ENCODE peak calls at places on chromosome 22, in six cellular contexts. H is adipocyte, V is epithelial cell of esophagus, J is fibroblast of the aortic adventitia, N is right lobe of liver, O is astrocyte of the cerebellum. A is an unnamed sample.

GRCh38 chr22:44142421-44143116 is 38.2 kb upstream of the PARVG start:
- DNase-seq in O (no peak), H (no peak), J (no peak), N (no peak), V (no peak), A (no peak)

GRCh38 chr22:20259336-20259705 is 8.8 kb downstream of the RTN4R start:
- DNase-seq in J (no peak), O (no peak), H (no peak), N (no peak), V (no peak), A (no peak)

GRCh38 chr22:29748248-29748893 is 18.4 kb downstream of the ZMAT5 start:
- DNase-seq in N (no peak), V (peak; percentile 61), O (no peak), J (no peak), H (peak; percentile 17), A (no peak)

GRCh38 chr22:29225422-29226090 is 19.9 kb downstream of the EMID1 start:
- DNase-seq in N (peak; percentile 19), O (no peak), J (no peak), V (no peak), H (peak; percentile 45), A (no peak)

GRCh38 chr22:19090586-19091127 is 31.6 kb downstream of the DGCR2 start:
- DNase-seq in J (no peak), O (no peak), N (no peak), H (no peak), V (no peak), A (no peak)

GRCh38 chr22:49326558-49326957 is 501.1 kb downstream of the BRD1 start:
- DNase-seq in N (no peak), J (no peak), O (no peak), V (no peak), H (no peak), A (no peak)

GRCh38 chr22:49212002-49212401 is 615.7 kb downstream of the BRD1 start:
- DNase-seq in J (no peak), V (no peak), N (peak; percentile 5), H (no peak), O (no peak), A (no peak)

GRCh38 chr22:19659805-19660345 is 54.4 kb upstream of the SEPTIN5 start:
- DNase-seq in H (no peak), O (no peak), V (no peak), N (no peak), J (no peak), A (no peak)

GRCh38 chr22:40721266-40721665 is 42.0 kb downstream of the MCHR1 start:
- DNase-seq in J (peak; percentile 25), H (no peak), N (no peak), V (peak; percentile 26), O (no peak), A (peak; percentile 7)

GRCh38 chr22:40753114-40753513 is 66.0 kb downstream of the SLC25A17 start:
- DNase-seq in H (no peak), J (no peak), O (no peak), N (no peak), V (no peak), A (no peak)

GRCh38 chr22:50738649-50739227 is 734 bp downstream of the ACR start:
- DNase-seq in N (no peak), J (no peak), O (no peak), H (no peak), V (no peak), A (no peak)

GRCh38 chr22:44330727-44331660 is 18.2 kb upstream of the SHISAL1 start:
- DNase-seq in N (no peak), O (no peak), V (peak; percentile 13), J (no peak), H (peak; percentile 50), A (no peak)

GRCh38 chr22:44587004-44587793 is 89.2 kb upstream of the RTL6 start:
- DNase-seq in J (peak; percentile 33), V (peak; percentile 33), H (no peak), O (peak; percentile 32), N (no peak), A (no peak)

GRCh38 chr22:50562523-50563409 is at the start of gene SYCE3:
- DNase-seq in H (peak; percentile 99), O (peak; percentile 51), V (peak; percentile 95), J (peak; percentile 81), N (peak; percentile 99), A (no peak)

GRCh38 chr22:48719978-48720661 is 1107.6 kb downstream of the BRD1 start:
- DNase-seq in H (no peak), O (no peak), J (no peak), V (no peak), N (peak; percentile 33), A (no peak)

GRCh38 chr22:40484906-40485660 is 114.7 kb downstream of the SGSM3 start:
- DNase-seq in O (no peak), N (no peak), H (peak; percentile 75), V (peak; percentile 20), J (peak; percentile 60), A (no peak)

GRCh38 chr22:25139062-25139461 is 60.6 kb upstream of the CRYBB3 start:
- DNase-seq in H (no peak), O (no peak), J (peak; percentile 11), N (no peak), V (no peak), A (no peak)

GRCh38 chr22:38442967-38443674 is 11.9 kb downstream of the KCNJ4 start:
- DNase-seq in O (no peak), V (no peak), N (no peak), H (no peak), J (no peak), A (no peak)

GRCh38 chr22:38448945-38449745 is 5.9 kb downstream of the KCNJ4 start:
- DNase-seq in N (no peak), O (no peak), J (no peak), H (no peak), V (no peak), A (no peak)

GRCh38 chr22:38443675-38444521 is 11.1 kb downstream of the KCNJ4 start:
- DNase-seq in J (no peak), V (peak; percentile 65), N (no peak), O (no peak), H (no peak), A (no peak)

GRCh38 chr22:38444783-38445182 is 10.2 kb downstream of the KCNJ4 start:
- DNase-seq in O (no peak), H (no peak), V (no peak), N (no peak), J (no peak), A (no peak)

GRCh38 chr22:38446018-38446601 is 8.9 kb downstream of the KCNJ4 start:
- DNase-seq in N (no peak), O (no peak), H (no peak), J (no peak), V (no peak), A (no peak)
- H3K4me3 ChIP-seq in N (no peak overlapping the region), O (no peak overlapping the region), H (no peak overlapping the region), J (no peak overlapping the region), V (no peak overlapping the region), A (no peak overlapping the region)

DNA sequence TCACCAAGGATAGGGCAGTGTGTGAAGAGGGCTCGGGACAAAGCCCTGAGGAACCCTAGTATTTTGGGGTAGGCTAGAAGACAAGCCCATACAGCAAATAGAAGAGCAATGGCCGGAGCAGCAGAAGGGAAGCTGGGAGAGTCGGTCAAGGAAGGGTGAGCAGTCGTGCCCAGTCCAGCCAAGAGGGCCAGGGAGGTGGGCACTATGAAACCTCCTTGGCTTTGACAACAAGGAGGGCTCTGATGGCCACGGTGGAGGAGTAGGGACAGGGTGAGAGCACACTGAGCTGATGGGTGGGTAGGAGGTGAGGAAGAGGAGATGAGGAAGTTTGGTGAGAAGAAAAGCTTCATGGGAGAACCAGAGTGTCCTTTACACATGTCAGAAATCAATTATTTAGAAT is 2.2 kb upstream of the YWHAH start:
- DNase-seq in J (no peak), N (peak; percentile 26), O (no peak), H (no peak), V (no peak), A (no peak)
- H3K4me3 ChIP-seq in J (no peak overlapping the region), N (no peak overlapping the region), O (no peak overlapping the region), H (no peak overlapping the region), V (no peak overlapping the region), A (no peak overlapping the region)

DNA sequence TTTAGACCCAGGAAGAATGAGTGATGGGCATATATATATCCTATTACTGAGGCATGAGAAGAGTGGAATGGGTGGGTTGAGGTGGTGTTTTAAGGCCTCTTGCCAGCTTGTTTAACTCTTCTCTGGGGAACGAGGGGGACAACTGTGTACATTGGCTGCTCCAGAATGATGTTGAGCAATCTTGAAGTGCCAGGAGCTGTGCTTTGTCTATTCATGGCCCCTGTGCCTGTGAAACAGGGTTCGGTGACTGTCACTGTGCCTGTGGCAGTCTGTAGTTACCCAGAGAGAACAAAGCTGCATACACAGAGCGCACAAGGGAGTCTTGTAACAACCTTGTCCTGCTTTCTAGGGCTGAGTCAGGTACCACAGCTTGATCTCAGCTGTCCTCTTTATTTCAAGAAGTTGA is 11.7 kb downstream of the LIMK2 start:
- DNase-seq in N (no peak), O (no peak), V (no peak), J (no peak), H (no peak), A (no peak)
- H3K4me3 ChIP-seq in N (no peak overlapping the region), O (no peak overlapping the region), V (no peak overlapping the region), J (no peak overlapping the region), H (no peak overlapping the region), A (no peak overlapping the region)

DNA sequence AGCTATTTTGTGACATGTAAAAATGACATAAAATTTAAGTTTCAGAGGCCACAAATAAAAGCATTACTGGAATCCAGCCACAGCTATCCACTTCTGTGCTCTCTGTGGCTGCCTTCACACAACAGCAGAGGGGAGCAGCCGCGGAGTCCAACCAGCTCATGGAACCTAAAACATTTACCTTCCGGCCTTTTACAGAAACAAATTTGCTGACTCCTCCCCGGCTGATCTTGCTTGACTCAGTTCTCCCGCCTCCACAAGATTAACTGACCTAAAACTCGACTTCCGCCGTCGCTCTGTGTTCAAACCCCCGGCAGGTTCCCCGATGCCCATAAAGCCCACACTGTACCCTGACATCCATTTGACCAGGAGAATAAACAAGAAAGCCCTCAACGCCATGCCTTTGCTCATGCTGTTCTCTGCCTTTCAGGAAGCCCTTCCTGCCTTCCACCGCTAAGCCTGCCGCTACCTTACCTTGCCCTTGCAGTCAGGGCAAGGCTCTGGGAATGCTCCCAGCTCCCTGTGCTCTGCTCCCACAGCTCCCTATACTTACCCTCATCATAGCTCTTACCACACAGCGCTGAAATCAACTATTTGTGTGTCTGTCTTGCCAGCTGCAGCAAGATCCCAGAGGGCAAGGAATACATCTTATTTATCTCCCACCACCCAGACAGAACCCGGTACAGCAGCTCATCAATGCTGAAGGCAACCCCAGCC is 35.4 kb downstream of the MICAL3 start:
- DNase-seq in O (no peak), H (no peak), V (no peak), J (no peak), N (no peak), A (no peak)
- H3K4me3 ChIP-seq in O (no peak overlapping the region), H (no peak overlapping the region), V (no peak overlapping the region), J (no peak overlapping the region), N (no peak overlapping the region), A (no peak overlapping the region)